ENCODE peak calls at places on chromosomes 16 and 17, in seven cellular contexts. One of them, this sample, is unnamed.

GRCh38 chr17:68572138-68572842 is 28.9 kb downstream of the FAM20A start:
- DNase-seq in GM12878: no peak
- DNase-seq in HCT116: no peak
- DNase-seq in H1: no peak
- DNase-seq in HepG2: no peak
- DNase-seq in K562: no peak
- DNase-seq in SK-N-SH: no peak
- DNase-seq in this sample: no peak

GRCh38 chr16:21156767-21157467 is 1.6 kb upstream of the LDAF1 start:
- DNase-seq in K562: peak; percentile 67
- DNase-seq in GM12878: no peak
- DNase-seq in HCT116: peak; percentile 78
- DNase-seq in HepG2: peak; percentile 79
- DNase-seq in SK-N-SH: peak; percentile 85
- DNase-seq in H1: peak; percentile 61
- DNase-seq in this sample: peak; percentile 77

GRCh38 chr17:2621241-2621640 is 27.8 kb downstream of the PAFAH1B1 start:
- DNase-seq in GM12878: no peak
- DNase-seq in HCT116: no peak
- DNase-seq in K562: no peak
- DNase-seq in H1: no peak
- DNase-seq in SK-N-SH: no peak
- DNase-seq in HepG2: no peak
- DNase-seq in this sample: no peak

GRCh38 chr16:6704306-6704705 is 628.3 kb upstream of the RBFOX1 start:
- DNase-seq in GM12878: no peak
- DNase-seq in SK-N-SH: no peak
- DNase-seq in K562: no peak
- DNase-seq in H1: no peak
- DNase-seq in HepG2: no peak
- DNase-seq in HCT116: no peak
- DNase-seq in this sample: no peak

GRCh38 chr16:27405546-27406451 is 3.8 kb downstream of the IL21R start:
- DNase-seq in H1: no peak
- DNase-seq in HepG2: no peak
- DNase-seq in SK-N-SH: no peak
- DNase-seq in HCT116: no peak
- DNase-seq in K562: no peak
- DNase-seq in GM12878: no peak
- DNase-seq in this sample: no peak

GRCh38 chr17:64765191-64765889 is 103.2 kb upstream of the SMURF2 start:
- DNase-seq in GM12878: no peak
- DNase-seq in HepG2: no peak
- DNase-seq in H1: no peak
- DNase-seq in SK-N-SH: no peak
- DNase-seq in HCT116: no peak
- DNase-seq in K562: no peak
- DNase-seq in this sample: no peak

GRCh38 chr16:19883296-19883951 is 1.2 kb downstream of the GPRC5B start:
- DNase-seq in K562: peak; percentile 55
- DNase-seq in SK-N-SH: peak; percentile 60
- DNase-seq in H1: peak; percentile 71
- DNase-seq in HepG2: no peak
- DNase-seq in GM12878: no peak
- DNase-seq in HCT116: no peak
- DNase-seq in this sample: no peak

GRCh38 chr17:64532409-64532808 is 25.6 kb downstream of the CEP95 start:
- DNase-seq in K562: no peak
- DNase-seq in H1: no peak
- DNase-seq in HCT116: no peak
- DNase-seq in SK-N-SH: no peak
- DNase-seq in HepG2: no peak
- DNase-seq in GM12878: no peak
- DNase-seq in this sample: no peak

GRCh38 chr16:10870137-10870776 is 6.7 kb upstream of the CIITA start:
- DNase-seq in HepG2: peak; percentile 64
- DNase-seq in H1: no peak
- DNase-seq in HCT116: no peak
- DNase-seq in SK-N-SH: no peak
- DNase-seq in K562: no peak
- DNase-seq in GM12878: no peak
- DNase-seq in this sample: no peak

GRCh38 chr16:66299349-66299748 is 67.1 kb upstream of the CDH5 start:
- DNase-seq in GM12878: no peak
- DNase-seq in K562: no peak
- DNase-seq in SK-N-SH: no peak
- DNase-seq in HCT116: no peak
- DNase-seq in HepG2: no peak
- DNase-seq in H1: no peak
- DNase-seq in this sample: no peak

GRCh38 chr16:67445441-67445912 is 14.6 kb downstream of the HSD11B2 start:
- DNase-seq in HepG2: peak; percentile 52
- DNase-seq in H1: no peak
- DNase-seq in SK-N-SH: peak; percentile 48
- DNase-seq in GM12878: no peak
- DNase-seq in HCT116: no peak
- DNase-seq in K562: no peak
- DNase-seq in this sample: no peak

DNA sequence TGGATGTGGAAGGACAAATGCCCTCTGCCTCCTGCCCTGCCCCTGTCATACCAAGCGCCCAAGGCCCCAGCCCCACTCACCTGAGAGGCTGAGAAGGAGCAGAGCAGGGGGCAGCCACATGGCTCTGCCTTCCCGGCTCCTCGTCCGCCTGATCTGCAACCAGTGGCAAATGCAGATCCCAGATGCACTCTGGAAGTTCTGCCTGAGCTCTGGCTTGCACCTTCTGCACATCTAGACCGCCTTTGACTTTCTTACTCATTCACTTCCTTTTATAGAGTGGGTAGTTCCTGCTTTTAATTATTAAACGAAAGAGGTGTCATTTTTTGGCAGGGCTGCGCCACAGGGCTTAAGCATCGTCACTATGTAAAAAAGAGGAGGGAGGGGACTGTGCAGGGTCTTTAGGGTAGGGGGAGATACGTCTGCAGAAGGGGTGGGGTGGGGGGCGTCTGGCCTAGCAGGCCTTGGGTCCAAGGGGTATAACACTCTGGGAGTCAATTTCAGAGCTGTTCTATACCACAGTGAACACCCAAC is at the start of gene CD300LB:
- DNase-seq in SK-N-SH: no peak
- DNase-seq in K562: no peak
- DNase-seq in HepG2: no peak
- DNase-seq in GM12878: no peak
- DNase-seq in H1: no peak
- DNase-seq in HCT116: no peak
- DNase-seq in this sample: no peak
- TF ChIP-seq JUND in SK-N-SH: no peak
- TF ChIP-seq JUND in K562: no peak
- TF ChIP-seq JUND in HepG2: no peak
- TF ChIP-seq JUND in GM12878: no peak
- TF ChIP-seq JUND in H1: no peak
- TF ChIP-seq JUND in HCT116: no peak
- TF ChIP-seq JUND in this sample: no peak

GRCh38 chr16:1493746-1494094 is 560 bp downstream of the TELO2 start:
- DNase-seq in GM12878: no peak
- DNase-seq in SK-N-SH: no peak
- DNase-seq in HepG2: no peak
- DNase-seq in H1: no peak
- DNase-seq in K562: no peak
- DNase-seq in HCT116: no peak
- DNase-seq in this sample: peak; percentile 30

GRCh38 chr16:1491327-1491726 is 1.8 kb upstream of the TELO2 start:
- DNase-seq in SK-N-SH: no peak
- DNase-seq in HepG2: peak; percentile 25
- DNase-seq in K562: no peak
- DNase-seq in HCT116: no peak
- DNase-seq in GM12878: no peak
- DNase-seq in H1: no peak
- DNase-seq in this sample: no peak

GRCh38 chr16:1494129-1494640 is 1.0 kb downstream of the TELO2 start:
- DNase-seq in HCT116: no peak
- DNase-seq in HepG2: peak; percentile 27
- DNase-seq in K562: no peak
- DNase-seq in H1: no peak
- DNase-seq in SK-N-SH: peak; percentile 82
- DNase-seq in GM12878: no peak
- DNase-seq in this sample: no peak

GRCh38 chr16:1492923-1493745 is at the start of gene TELO2:
- DNase-seq in K562: peak; percentile 97
- DNase-seq in H1: peak; percentile 91
- DNase-seq in HepG2: peak; percentile 53
- DNase-seq in SK-N-SH: peak; percentile 100
- DNase-seq in HCT116: peak; percentile 53
- DNase-seq in GM12878: no peak
- DNase-seq in this sample: peak; percentile 80

GRCh38 chr16:1492082-1492922 is 858 bp upstream of the TELO2 start:
- DNase-seq in K562: no peak
- DNase-seq in GM12878: no peak
- DNase-seq in H1: no peak
- DNase-seq in HepG2: no peak
- DNase-seq in HCT116: no peak
- DNase-seq in SK-N-SH: no peak
- DNase-seq in this sample: no peak
- TF ChIP-seq JUND in K562: no peak
- TF ChIP-seq JUND in GM12878: no peak
- TF ChIP-seq JUND in H1: no peak
- TF ChIP-seq JUND in HepG2: no peak
- TF ChIP-seq JUND in HCT116: no peak
- TF ChIP-seq JUND in SK-N-SH: no peak
- TF ChIP-seq JUND in this sample: no peak

GRCh38 chr16:8961811-8962390 is 1.8 kb downstream of the USP7 start:
- DNase-seq in K562: no peak
- DNase-seq in SK-N-SH: no peak
- DNase-seq in HepG2: peak; percentile 61
- DNase-seq in HCT116: no peak
- DNase-seq in H1: no peak
- DNase-seq in GM12878: no peak
- DNase-seq in this sample: no peak
- TF ChIP-seq JUND in K562: no peak
- TF ChIP-seq JUND in SK-N-SH: no peak
- TF ChIP-seq JUND in HepG2: no peak
- TF ChIP-seq JUND in HCT116: no peak
- TF ChIP-seq JUND in H1: no peak
- TF ChIP-seq JUND in GM12878: no peak
- TF ChIP-seq JUND in this sample: no peak

GRCh38 chr16:69349508-69349907 is 2.1 kb downstream of the TMED6 start:
- DNase-seq in H1: no peak
- DNase-seq in HepG2: no peak
- DNase-seq in K562: no peak
- DNase-seq in SK-N-SH: no peak
- DNase-seq in HCT116: no peak
- DNase-seq in GM12878: no peak
- DNase-seq in this sample: no peak
- TF ChIP-seq JUND in H1: no peak
- TF ChIP-seq JUND in HepG2: no peak
- TF ChIP-seq JUND in K562: no peak
- TF ChIP-seq JUND in SK-N-SH: no peak
- TF ChIP-seq JUND in HCT116: no peak
- TF ChIP-seq JUND in GM12878: no peak
- TF ChIP-seq JUND in this sample: no peak

DNA sequence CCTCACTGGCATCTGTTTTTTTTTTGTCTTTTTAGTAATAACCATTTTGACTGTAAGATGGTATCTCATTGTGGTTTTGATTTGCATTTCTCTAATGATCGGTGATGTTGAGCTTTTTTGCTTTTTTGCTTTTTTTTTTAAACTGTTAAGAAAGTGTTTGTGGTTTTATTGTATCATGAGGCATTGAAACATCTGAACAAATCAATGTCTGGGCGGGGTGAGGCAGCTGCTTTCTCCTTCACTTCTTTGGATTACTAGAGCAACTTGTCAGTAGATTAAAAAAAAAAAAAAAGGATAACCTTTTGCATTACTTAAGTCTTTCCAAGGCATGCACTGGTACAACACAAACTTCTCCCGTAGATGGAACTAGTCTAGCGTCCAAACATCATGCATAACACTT is 191.7 kb downstream of the CEP112 start:
- DNase-seq in GM12878: no peak
- DNase-seq in HCT116: no peak
- DNase-seq in K562: no peak
- DNase-seq in HepG2: no peak
- DNase-seq in H1: no peak
- DNase-seq in SK-N-SH: no peak
- DNase-seq in this sample: no peak
- TF ChIP-seq JUND in GM12878: no peak
- TF ChIP-seq JUND in HCT116: no peak
- TF ChIP-seq JUND in K562: no peak
- TF ChIP-seq JUND in HepG2: no peak
- TF ChIP-seq JUND in H1: no peak
- TF ChIP-seq JUND in SK-N-SH: no peak
- TF ChIP-seq JUND in this sample: no peak

DNA sequence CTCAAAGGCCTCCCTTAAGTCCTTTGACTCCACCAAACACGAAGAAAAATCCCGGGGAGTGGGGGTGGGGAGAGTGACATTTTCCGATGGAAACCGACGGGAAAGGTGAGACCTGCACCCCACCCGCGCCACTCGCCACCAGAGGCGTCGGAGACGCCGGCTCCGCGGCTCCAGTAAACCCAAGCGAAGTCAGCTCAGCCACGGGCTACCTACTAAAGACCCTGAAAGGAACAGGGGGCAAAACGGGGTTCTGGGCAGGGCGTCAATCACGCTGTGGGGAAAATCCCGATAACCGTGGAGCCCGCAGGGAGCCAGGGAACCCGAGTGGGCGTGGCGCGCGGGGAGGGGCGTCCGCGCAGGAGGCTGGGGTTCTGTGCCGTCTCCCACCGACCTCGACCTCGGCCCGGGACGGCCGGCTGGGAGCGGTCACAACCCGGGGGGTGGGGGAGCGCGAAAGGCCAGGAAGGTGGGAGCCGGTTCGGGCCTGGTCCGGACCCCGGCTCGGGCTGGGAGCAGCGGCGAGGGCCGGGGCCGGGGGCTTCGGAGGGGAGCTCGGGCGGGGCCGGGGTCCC is 565 bp downstream of the WDR45B start:
- DNase-seq in GM12878: no peak
- DNase-seq in SK-N-SH: peak; percentile 89
- DNase-seq in HCT116: no peak
- DNase-seq in K562: peak; percentile 84
- DNase-seq in H1: no peak
- DNase-seq in HepG2: no peak
- DNase-seq in this sample: peak; percentile 60
- TF ChIP-seq JUND in GM12878: no peak
- TF ChIP-seq JUND in SK-N-SH: no peak
- TF ChIP-seq JUND in HCT116: no peak
- TF ChIP-seq JUND in K562: no peak
- TF ChIP-seq JUND in H1: no peak
- TF ChIP-seq JUND in HepG2: peak; percentile 5
- TF ChIP-seq JUND in this sample: no peak

This sample was measured in T47D.